ENCODE peak calls at places on chromosome 9, in five cellular contexts. N is astrocyte, G is PC-3, E is HCT116, J is HepG2. X is an unnamed sample.
A peak's percentile ranks its signal among the peaks of the same experiment; 100 is the strongest.

GRCh38 chr9:89943309-89943708 is 338.5 kb downstream of the GADD45G start:
- DNase-seq in N (no peak), G (no peak), E (no peak), J (no peak), X (no peak)

GRCh38 chr9:129595323-129595741 is 25.6 kb downstream of the C9orf50 start:
- DNase-seq in N (peak; percentile 35), G (peak; percentile 8), E (no peak), J (no peak), X (no peak)

GRCh38 chr9:34496149-34496712 is 26.6 kb downstream of the ENHO start:
- DNase-seq in N (no peak), G (peak; percentile 22), E (peak; percentile 4), J (no peak), X (peak; percentile 15)

GRCh38 chr9:73132034-73132776 is 19.5 kb upstream of the ANXA1 start:
- DNase-seq in N (peak; percentile 77), G (peak; percentile 61), E (no peak), J (no peak), X (no peak)

GRCh38 chr9:122261469-122261881 is 3.2 kb downstream of the RBM18 start:
- DNase-seq in N (peak; percentile 28), G (peak; percentile 77), E (no peak), J (peak; percentile 89), X (no peak)

GRCh38 chr9:69750085-69750484 is 9.7 kb downstream of the PTAR1 start:
- DNase-seq in N (no peak), G (no peak), E (no peak), J (no peak), X (no peak)

GRCh38 chr9:123389070-123389469 is 33.1 kb downstream of the CRB2 start:
- DNase-seq in N (no peak), G (no peak), E (no peak), J (no peak), X (no peak)

GRCh38 chr9:100070642-100071041 is 28.2 kb downstream of the ERP44 start:
- DNase-seq in N (no peak), G (no peak), E (no peak), J (no peak), X (no peak)

GRCh38 chr9:128214571-128215490 is 11.7 kb downstream of the DNM1 start:
- DNase-seq in N (no peak), G (peak; percentile 44), E (no peak), J (no peak), X (no peak)

GRCh38 chr9:107665057-107665456 is 175.5 kb upstream of the KLF4 start:
- DNase-seq in N (no peak), G (no peak), E (no peak), J (no peak), X (no peak)

GRCh38 chr9:27487927-27488326 is 36.2 kb upstream of the IFNK start:
- DNase-seq in N (no peak), G (peak; percentile 24), E (no peak), J (no peak), X (no peak)

GRCh38 chr9:89564257-89564878 is 40.4 kb upstream of the GADD45G start:
- DNase-seq in N (no peak), G (peak; percentile 16), E (peak; percentile 82), J (peak; percentile 50), X (no peak)

GRCh38 chr9:82271099-82271498 is 282.5 kb downstream of the SPATA31D1 start:
- DNase-seq in N (peak; percentile 95), G (peak; percentile 18), E (no peak), J (no peak), X (peak; percentile 1)

DNA sequence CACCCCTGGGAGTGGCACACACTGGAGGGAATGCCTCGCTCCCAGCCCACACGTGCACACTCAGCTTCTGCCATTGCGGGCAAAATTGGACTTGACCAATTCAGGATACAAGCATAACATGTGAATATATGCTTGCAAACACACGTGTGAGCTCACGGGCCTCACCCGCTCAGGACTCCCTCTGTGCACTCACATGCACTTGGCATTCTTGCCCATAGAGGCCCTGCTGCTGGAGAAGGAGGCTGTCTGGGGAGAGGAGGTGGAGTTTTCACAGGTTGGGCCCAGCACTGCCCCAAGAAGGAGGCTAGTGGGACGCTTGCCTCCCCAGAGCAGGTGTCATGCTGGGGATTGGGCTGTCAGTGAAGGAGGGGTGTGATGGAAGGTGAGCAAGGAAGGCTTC is 1.7 kb downstream of the MYMK start:
- DNase-seq in N (no peak), G (no peak), E (no peak), J (no peak), X (no peak)
- H3K79me2 ChIP-seq in N (no peaks in the 10 kb centered on the region), G (no peaks in the 10 kb centered on the region), E (no peaks in the 10 kb centered on the region), J (no peaks in the 10 kb centered on the region), X (no peaks in the 10 kb centered on the region)

GRCh38 chr9:8822667-8823025 is 1023.1 kb upstream of the DMAC1 start:
- DNase-seq in N (no peak), G (no peak), E (no peak), J (peak; percentile 9), X (no peak)
- H2AFZ ChIP-seq in N (no peak overlapping the region), G (no peak overlapping the region), E (no peak overlapping the region), J (no peak overlapping the region), X (no peak overlapping the region)

DNA sequence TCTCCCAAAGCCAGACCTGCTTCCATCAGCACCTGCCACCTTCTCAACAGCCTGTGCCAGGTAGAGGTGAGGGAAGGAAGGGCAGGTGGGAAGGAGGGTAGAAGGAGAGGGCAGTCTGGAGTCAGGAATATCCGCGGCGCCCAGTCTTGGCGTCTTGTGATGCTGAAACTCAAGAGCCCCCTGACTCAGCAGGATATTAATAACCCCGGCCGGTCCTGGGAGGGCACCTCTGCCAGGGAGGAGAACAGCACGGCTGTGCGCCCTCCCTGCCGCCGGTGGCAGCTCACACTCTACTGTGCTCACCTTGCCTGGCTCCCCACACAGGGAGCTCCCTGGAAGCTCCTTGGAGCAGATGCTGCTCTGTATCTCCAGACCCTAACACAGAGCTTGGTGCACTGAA is 11.6 kb upstream of the NTNG2 start:
- DNase-seq in N (no peak), G (no peak), E (no peak), J (no peak), X (no peak)
- H3K79me2 ChIP-seq in N (no peaks in the 10 kb centered on the region), G (no peaks in the 10 kb centered on the region), E (no peaks in the 10 kb centered on the region), J (no peaks in the 10 kb centered on the region), X (no peaks in the 10 kb centered on the region)

DNA sequence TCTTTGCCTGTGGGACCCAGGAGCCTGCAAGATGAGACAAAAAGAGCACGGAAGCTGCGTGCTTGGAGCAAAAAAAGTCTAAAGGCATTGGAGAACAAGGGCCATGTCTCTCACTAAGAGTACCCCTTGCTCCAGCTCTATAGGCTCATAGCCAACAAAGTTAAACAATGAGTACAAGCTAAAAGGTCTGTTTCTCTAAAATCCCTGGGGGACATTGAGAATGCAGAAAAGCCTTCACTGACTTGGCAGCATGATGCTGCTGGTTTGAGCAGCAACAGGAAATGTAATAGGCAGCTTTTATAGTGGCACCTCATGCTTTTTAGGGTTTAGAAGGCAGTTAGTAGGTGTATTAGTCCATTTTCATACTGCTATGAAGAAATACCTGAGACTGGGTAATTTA is 287.5 kb downstream of the SMARCA2 start:
- DNase-seq in N (no peak), G (no peak), E (no peak), J (no peak), X (no peak)
- H2AFZ ChIP-seq in N (no peak overlapping the region), G (no peak overlapping the region), E (no peak overlapping the region), J (no peak overlapping the region), X (no peak overlapping the region)

DNA sequence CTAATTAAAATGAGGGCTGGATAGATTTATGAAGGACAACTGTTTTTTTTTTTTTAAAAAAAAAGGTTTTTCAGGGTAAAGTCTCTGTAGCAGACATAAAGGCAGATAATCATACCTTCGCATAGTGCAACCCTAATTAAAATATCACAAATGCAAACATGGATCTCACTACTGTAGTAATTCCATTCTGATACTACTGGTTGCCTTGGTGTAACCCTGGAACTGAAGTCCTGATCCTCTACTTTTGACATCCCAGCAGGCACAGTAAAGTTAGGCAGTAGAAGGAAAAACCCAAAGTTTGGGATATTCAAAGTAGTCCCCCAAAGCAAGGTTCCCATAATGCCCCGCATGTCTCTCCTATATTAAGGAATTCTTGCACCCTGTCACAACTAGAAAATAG is 19.6 kb downstream of the RFX3 start:
- DNase-seq in N (no peak), G (no peak), E (no peak), J (no peak), X (no peak)
- H3K79me2 ChIP-seq in N (no peaks in the 10 kb centered on the region), G (no peaks in the 10 kb centered on the region), E (no peaks in the 10 kb centered on the region), J (no peaks in the 10 kb centered on the region), X (no peaks in the 10 kb centered on the region)

GRCh38 chr9:105246656-105247162 is 2.3 kb downstream of the SLC44A1 start:
- DNase-seq in N (no peak), G (no peak), E (no peak), J (no peak), X (no peak)
- H2AFZ ChIP-seq in N (no peak overlapping the region), G (no peak overlapping the region), E (no peak overlapping the region), J (no peak overlapping the region), X (no peak overlapping the region)

DNA sequence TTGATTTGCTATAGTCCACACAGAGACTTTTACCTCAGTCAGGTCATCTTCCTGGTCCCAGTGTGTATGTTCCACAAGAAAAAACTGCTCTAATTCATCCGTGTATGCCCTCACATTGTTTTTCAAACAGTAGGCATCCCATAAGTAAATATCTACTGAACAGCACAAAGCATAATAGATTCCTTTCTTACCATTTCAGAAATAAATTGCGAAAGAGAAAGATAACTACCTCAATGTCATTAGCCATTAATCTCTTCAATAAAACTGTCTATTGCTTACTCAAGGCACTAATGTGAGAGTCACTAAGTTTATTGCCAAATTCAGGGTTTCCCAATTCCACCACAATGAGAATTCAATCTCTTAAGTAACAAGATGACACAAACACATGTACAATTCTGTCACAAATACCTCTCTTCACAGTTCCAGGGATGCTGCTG is 9.6 kb downstream of the FBXW2 start:
- DNase-seq in N (peak; percentile 41), G (peak; percentile 62), E (no peak), J (peak; percentile 87), X (no peak)
- H3K79me2 ChIP-seq in N (peaks cover 87% of the 10 kb centered on the region), G (peaks cover 59% of the 10 kb centered on the region), E (peaks cover 89% of the 10 kb centered on the region), J (peaks cover 57% of the 10 kb centered on the region), X (peaks cover 70% of the 10 kb centered on the region)

GRCh38 chr9:106467113-106467846 is 395.7 kb upstream of the ZNF462 start:
- DNase-seq in N (no peak), G (no peak), E (no peak), J (no peak), X (no peak)
- H2AFZ ChIP-seq in N (no peak overlapping the region), G (no peak overlapping the region), E (no peak overlapping the region), J (no peak overlapping the region), X (no peak overlapping the region)

GRCh38 chr9:14529047-14529446 is 164.2 kb downstream of the ZDHHC21 start:
- DNase-seq in N (no peak), G (no peak), E (no peak), J (no peak), X (no peak)
- H3K79me2 ChIP-seq in N (no peaks in the 10 kb centered on the region), G (no peaks in the 10 kb centered on the region), E (no peaks in the 10 kb centered on the region), J (no peaks in the 10 kb centered on the region), X (no peaks in the 10 kb centered on the region)

X was measured in keratinocyte.